ENCODE peak calls at places on chromosome 14, in seven cellular contexts. One of them, this sample, is unnamed.
A peak's percentile ranks its signal among the peaks of the same experiment; 100 is the strongest.

GRCh38 chr14:34030864-34031263 is 80.0 kb upstream of the EGLN3 start:
- DNase-seq in left lung: no peak
- DNase-seq in tibial nerve: peak; percentile 33
- DNase-seq in tibial artery: peak; percentile 28
- DNase-seq in adipocyte: peak; percentile 70
- DNase-seq in mammary epithelial cell: peak; percentile 45
- DNase-seq in uterus: peak; percentile 72
- DNase-seq in this sample: no peak

GRCh38 chr14:22836301-22837058 is at the start of gene MMP14:
- DNase-seq in left lung: peak; percentile 77
- DNase-seq in tibial nerve: peak; percentile 88
- DNase-seq in tibial artery: peak; percentile 93
- DNase-seq in adipocyte: peak; percentile 95
- DNase-seq in mammary epithelial cell: peak; percentile 86
- DNase-seq in uterus: peak; percentile 85
- DNase-seq in this sample: no peak

GRCh38 chr14:89827260-89827659 is 127.3 kb downstream of the EFCAB11 start:
- DNase-seq in left lung: no peak
- DNase-seq in tibial nerve: no peak
- DNase-seq in tibial artery: peak; percentile 22
- DNase-seq in adipocyte: no peak
- DNase-seq in mammary epithelial cell: no peak
- DNase-seq in uterus: no peak
- DNase-seq in this sample: no peak

GRCh38 chr14:28762290-28762948 is 4.2 kb upstream of the FOXG1 start:
- DNase-seq in left lung: no peak
- DNase-seq in tibial nerve: no peak
- DNase-seq in tibial artery: no peak
- DNase-seq in adipocyte: no peak
- DNase-seq in mammary epithelial cell: no peak
- DNase-seq in uterus: no peak
- DNase-seq in this sample: no peak

GRCh38 chr14:100028990-100029677 is 36.1 kb upstream of the EVL start:
- DNase-seq in left lung: no peak
- DNase-seq in tibial nerve: no peak
- DNase-seq in tibial artery: no peak
- DNase-seq in adipocyte: peak; percentile 69
- DNase-seq in mammary epithelial cell: no peak
- DNase-seq in uterus: no peak
- DNase-seq in this sample: no peak

GRCh38 chr14:66965831-66966230 is 223.4 kb upstream of the GARIN2 start:
- DNase-seq in left lung: no peak
- DNase-seq in tibial nerve: no peak
- DNase-seq in tibial artery: no peak
- DNase-seq in adipocyte: peak; percentile 1
- DNase-seq in mammary epithelial cell: peak; percentile 23
- DNase-seq in uterus: no peak
- DNase-seq in this sample: no peak

GRCh38 chr14:69152181-69152943 is 557 bp downstream of the DCAF5 start:
- DNase-seq in left lung: peak; percentile 50
- DNase-seq in tibial nerve: no peak
- DNase-seq in tibial artery: no peak
- DNase-seq in adipocyte: peak; percentile 72
- DNase-seq in mammary epithelial cell: peak; percentile 31
- DNase-seq in uterus: peak; percentile 27
- DNase-seq in this sample: peak; percentile 66

GRCh38 chr14:49196327-49196726 is 389.9 kb downstream of the RPS29 start:
- DNase-seq in left lung: no peak
- DNase-seq in tibial nerve: no peak
- DNase-seq in tibial artery: no peak
- DNase-seq in adipocyte: no peak
- DNase-seq in mammary epithelial cell: no peak
- DNase-seq in uterus: no peak
- DNase-seq in this sample: no peak

GRCh38 chr14:100121643-100122480 is 37.6 kb downstream of the DEGS2 start:
- DNase-seq in left lung: no peak
- DNase-seq in tibial nerve: no peak
- DNase-seq in tibial artery: no peak
- DNase-seq in adipocyte: no peak
- DNase-seq in mammary epithelial cell: no peak
- DNase-seq in uterus: no peak
- DNase-seq in this sample: no peak

GRCh38 chr14:99541677-99542470 is 60.7 kb downstream of the CCNK start:
- DNase-seq in left lung: no peak
- DNase-seq in tibial nerve: no peak
- DNase-seq in tibial artery: no peak
- DNase-seq in adipocyte: no peak
- DNase-seq in mammary epithelial cell: no peak
- DNase-seq in uterus: no peak
- DNase-seq in this sample: no peak

GRCh38 chr14:73457050-73457934 is 1.1 kb downstream of the NUMB start:
- DNase-seq in left lung: peak; percentile 55
- DNase-seq in tibial nerve: no peak
- DNase-seq in tibial artery: peak; percentile 49
- DNase-seq in adipocyte: peak; percentile 78
- DNase-seq in mammary epithelial cell: peak; percentile 78
- DNase-seq in uterus: no peak
- DNase-seq in this sample: no peak

GRCh38 chr14:53979747-53980642 is 23.4 kb upstream of the BMP4 start:
- DNase-seq in left lung: no peak
- DNase-seq in tibial nerve: peak; percentile 72
- DNase-seq in tibial artery: peak; percentile 28
- DNase-seq in adipocyte: peak; percentile 83
- DNase-seq in mammary epithelial cell: no peak
- DNase-seq in uterus: peak; percentile 24
- DNase-seq in this sample: no peak

GRCh38 chr14:94394594-94395305 is 6.3 kb upstream of the SERPINA1 start:
- DNase-seq in left lung: peak; percentile 79
- DNase-seq in tibial nerve: peak; percentile 59
- DNase-seq in tibial artery: peak; percentile 70
- DNase-seq in adipocyte: peak; percentile 43
- DNase-seq in mammary epithelial cell: peak; percentile 47
- DNase-seq in uterus: no peak
- DNase-seq in this sample: no peak

GRCh38 chr14:91374287-91374880 is 43.2 kb downstream of the CCDC88C start:
- DNase-seq in left lung: no peak
- DNase-seq in tibial nerve: no peak
- DNase-seq in tibial artery: no peak
- DNase-seq in adipocyte: no peak
- DNase-seq in mammary epithelial cell: no peak
- DNase-seq in uterus: no peak
- DNase-seq in this sample: no peak

GRCh38 chr14:73754911-73755360 is 40.8 kb upstream of the PNMA1 start:
- DNase-seq in left lung: no peak
- DNase-seq in tibial nerve: peak; percentile 54
- DNase-seq in tibial artery: peak; percentile 60
- DNase-seq in adipocyte: peak; percentile 66
- DNase-seq in mammary epithelial cell: no peak
- DNase-seq in uterus: peak; percentile 74
- DNase-seq in this sample: no peak

GRCh38 chr14:32980887-32981501 is 42.3 kb downstream of the NPAS3 start:
- DNase-seq in left lung: no peak
- DNase-seq in tibial nerve: no peak
- DNase-seq in tibial artery: no peak
- DNase-seq in adipocyte: no peak
- DNase-seq in mammary epithelial cell: no peak
- DNase-seq in uterus: no peak
- DNase-seq in this sample: no peak

GRCh38 chr14:66539034-66539433 is 31.1 kb downstream of the GPHN start:
- DNase-seq in left lung: no peak
- DNase-seq in tibial nerve: no peak
- DNase-seq in tibial artery: no peak
- DNase-seq in adipocyte: no peak
- DNase-seq in mammary epithelial cell: no peak
- DNase-seq in uterus: no peak
- DNase-seq in this sample: no peak

GRCh38 chr14:94334837-94335236 is 11.7 kb upstream of the SERPINA6 start:
- DNase-seq in left lung: no peak
- DNase-seq in tibial nerve: no peak
- DNase-seq in tibial artery: no peak
- DNase-seq in adipocyte: no peak
- DNase-seq in mammary epithelial cell: peak; percentile 91
- DNase-seq in uterus: no peak
- DNase-seq in this sample: no peak

GRCh38 chr14:91750634-91751198 is 18.8 kb upstream of the CATSPERB start:
- DNase-seq in left lung: no peak
- DNase-seq in tibial nerve: no peak
- DNase-seq in tibial artery: no peak
- DNase-seq in adipocyte: no peak
- DNase-seq in mammary epithelial cell: no peak
- DNase-seq in uterus: no peak
- DNase-seq in this sample: no peak

GRCh38 chr14:88613552-88614010 is 50.7 kb downstream of the ZC3H14 start:
- DNase-seq in left lung: no peak
- DNase-seq in tibial nerve: no peak
- DNase-seq in tibial artery: no peak
- DNase-seq in adipocyte: peak; percentile 3
- DNase-seq in mammary epithelial cell: peak; percentile 88
- DNase-seq in uterus: no peak
- DNase-seq in this sample: no peak

GRCh38 chr14:88616697-88617096 is 53.9 kb downstream of the ZC3H14 start:
- DNase-seq in left lung: no peak
- DNase-seq in tibial nerve: no peak
- DNase-seq in tibial artery: no peak
- DNase-seq in adipocyte: no peak
- DNase-seq in mammary epithelial cell: peak; percentile 90
- DNase-seq in uterus: no peak
- DNase-seq in this sample: no peak

GRCh38 chr14:88611878-88612277 is 49.0 kb downstream of the ZC3H14 start:
- DNase-seq in left lung: no peak
- DNase-seq in tibial nerve: no peak
- DNase-seq in tibial artery: no peak
- DNase-seq in adipocyte: no peak
- DNase-seq in mammary epithelial cell: no peak
- DNase-seq in uterus: no peak
- DNase-seq in this sample: no peak

GRCh38 chr14:88612981-88613380 is 50.1 kb downstream of the ZC3H14 start:
- DNase-seq in left lung: no peak
- DNase-seq in tibial nerve: no peak
- DNase-seq in tibial artery: no peak
- DNase-seq in adipocyte: peak; percentile 3
- DNase-seq in mammary epithelial cell: no peak
- DNase-seq in uterus: no peak
- DNase-seq in this sample: no peak

DNA sequence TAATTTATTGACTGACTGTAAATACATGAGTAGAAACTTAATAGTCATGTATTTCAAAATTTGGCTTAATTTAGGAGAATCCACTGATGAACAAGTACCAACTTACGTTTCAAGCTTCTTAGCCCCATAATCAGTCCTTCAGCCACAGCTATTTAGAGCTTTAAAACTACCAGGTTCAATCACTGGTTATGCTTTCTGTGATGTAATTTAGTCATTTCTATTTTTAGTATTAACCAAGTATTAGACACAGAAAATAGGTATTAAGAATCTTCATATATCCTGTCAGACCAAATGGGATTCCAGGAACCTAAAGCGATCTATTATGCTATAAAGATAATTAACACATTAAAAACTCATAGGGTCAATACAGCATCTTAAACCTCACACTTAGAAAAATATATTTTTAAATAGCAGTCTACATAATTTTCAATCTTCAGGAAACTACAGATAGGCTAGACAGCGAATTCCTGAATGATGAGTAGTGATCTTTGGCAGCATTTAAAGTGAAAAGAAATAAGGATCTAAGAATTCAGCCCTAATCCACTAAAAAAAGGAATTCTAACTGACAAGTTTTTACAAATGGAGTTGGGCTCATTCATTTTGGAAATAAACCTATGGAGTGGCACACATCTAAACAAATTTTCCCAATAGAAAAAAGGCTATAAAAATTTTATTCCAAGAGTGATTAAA is 51.5 kb downstream of the ZC3H14 start:
- DNase-seq in left lung: no peak
- DNase-seq in tibial nerve: no peak
- DNase-seq in tibial artery: no peak
- DNase-seq in adipocyte: peak; percentile 78
- DNase-seq in mammary epithelial cell: peak; percentile 32
- DNase-seq in uterus: no peak
- DNase-seq in this sample: no peak
- H3K4me1 ChIP-seq in left lung: no peaks in the 10 kb centered on the region
- H3K4me1 ChIP-seq in tibial nerve: no peaks in the 10 kb centered on the region
- H3K4me1 ChIP-seq in tibial artery: peaks cover 19% of the 10 kb centered on the region
- H3K4me1 ChIP-seq in adipocyte: peaks cover 18% of the 10 kb centered on the region
- H3K4me1 ChIP-seq in mammary epithelial cell: peaks cover 51% of the 10 kb centered on the region
- H3K4me1 ChIP-seq in uterus: peaks cover 4% of the 10 kb centered on the region
- H3K4me1 ChIP-seq in this sample: peaks cover 9% of the 10 kb centered on the region

DNA sequence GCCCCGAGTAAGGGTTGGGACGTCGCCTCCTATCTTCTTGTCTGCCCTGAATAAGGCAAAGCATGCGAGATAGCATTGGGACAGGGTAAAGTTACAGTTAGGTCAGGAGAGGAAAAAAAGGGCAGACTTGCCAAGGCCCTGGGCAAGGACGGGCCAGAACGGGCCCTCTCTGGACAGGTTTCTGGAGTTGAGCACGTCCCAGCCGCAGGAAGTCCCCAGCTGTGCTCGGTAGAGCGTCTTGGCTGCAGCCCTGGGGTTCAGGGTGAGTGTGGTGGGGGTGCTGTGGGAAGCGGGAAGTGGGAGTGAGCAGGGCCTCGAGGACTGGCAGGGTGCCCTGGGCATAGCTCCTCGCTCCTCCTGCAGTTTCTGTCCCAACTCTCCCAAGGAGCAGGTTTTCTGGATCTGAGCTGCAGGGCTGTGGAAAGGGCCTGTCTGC is 5.4 kb downstream of the RPS6KL1 start:
- DNase-seq in left lung: no peak
- DNase-seq in tibial nerve: peak; percentile 45
- DNase-seq in tibial artery: peak; percentile 74
- DNase-seq in adipocyte: no peak
- DNase-seq in mammary epithelial cell: no peak
- DNase-seq in uterus: peak; percentile 82
- DNase-seq in this sample: no peak
- H3K4me1 ChIP-seq in left lung: peaks cover 8% of the 10 kb centered on the region
- H3K4me1 ChIP-seq in tibial nerve: peaks cover 24% of the 10 kb centered on the region
- H3K4me1 ChIP-seq in tibial artery: peaks cover 23% of the 10 kb centered on the region
- H3K4me1 ChIP-seq in adipocyte: peaks cover 23% of the 10 kb centered on the region
- H3K4me1 ChIP-seq in mammary epithelial cell: peaks cover 17% of the 10 kb centered on the region
- H3K4me1 ChIP-seq in uterus: peaks cover 6% of the 10 kb centered on the region
- H3K4me1 ChIP-seq in this sample: no peaks in the 10 kb centered on the region

DNA sequence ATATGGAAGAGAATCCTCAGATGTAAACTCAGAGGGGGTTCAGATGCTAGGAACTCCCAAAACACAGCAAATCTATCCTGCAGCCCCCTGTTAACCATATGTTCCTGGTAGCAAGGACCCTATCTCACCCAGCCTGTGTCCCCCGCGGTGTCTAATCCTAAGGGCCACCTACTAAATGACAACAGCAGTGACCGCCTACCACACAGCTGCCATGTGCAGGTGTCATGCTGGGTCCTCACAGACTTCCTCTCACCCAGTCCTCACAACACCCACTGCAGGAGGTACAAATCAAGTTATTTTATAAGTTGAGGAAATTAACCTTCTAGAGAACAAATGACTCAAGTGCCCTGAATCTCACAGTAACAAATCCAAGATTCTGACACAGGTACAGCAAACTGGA is 73.9 kb downstream of the ITPK1 start:
- DNase-seq in left lung: no peak
- DNase-seq in tibial nerve: no peak
- DNase-seq in tibial artery: no peak
- DNase-seq in adipocyte: no peak
- DNase-seq in mammary epithelial cell: no peak
- DNase-seq in uterus: no peak
- DNase-seq in this sample: no peak
- H3K4me1 ChIP-seq in left lung: peaks cover 39% of the 10 kb centered on the region
- H3K4me1 ChIP-seq in tibial nerve: peaks cover 83% of the 10 kb centered on the region
- H3K4me1 ChIP-seq in tibial artery: peaks cover 72% of the 10 kb centered on the region
- H3K4me1 ChIP-seq in adipocyte: peaks cover 13% of the 10 kb centered on the region
- H3K4me1 ChIP-seq in mammary epithelial cell: peaks cover 82% of the 10 kb centered on the region
- H3K4me1 ChIP-seq in uterus: peaks cover 14% of the 10 kb centered on the region
- H3K4me1 ChIP-seq in this sample: peaks cover 5% of the 10 kb centered on the region

GRCh38 chr14:77108753-77109152 is 10.7 kb downstream of the CIPC start:
- DNase-seq in left lung: no peak
- DNase-seq in tibial nerve: no peak
- DNase-seq in tibial artery: no peak
- DNase-seq in adipocyte: no peak
- DNase-seq in mammary epithelial cell: no peak
- DNase-seq in uterus: no peak
- DNase-seq in this sample: no peak
- H3K4me1 ChIP-seq in left lung: no peaks in the 10 kb centered on the region
- H3K4me1 ChIP-seq in tibial nerve: peaks cover 67% of the 10 kb centered on the region
- H3K4me1 ChIP-seq in tibial artery: peaks cover 59% of the 10 kb centered on the region
- H3K4me1 ChIP-seq in adipocyte: peaks cover 27% of the 10 kb centered on the region
- H3K4me1 ChIP-seq in mammary epithelial cell: peaks cover 6% of the 10 kb centered on the region
- H3K4me1 ChIP-seq in uterus: peaks cover 10% of the 10 kb centered on the region
- H3K4me1 ChIP-seq in this sample: no peaks in the 10 kb centered on the region

This sample was measured in CD4-positive, alpha-beta memory T cell.